ENCODE peak calls at places on chromosomes 1 and 21, in five cellular contexts. J is IMR-90, E is H9, T is H1, K is trophoblast cell. H is an unnamed sample.

GRCh38 chr21:26790289-26790688 is 54.9 kb downstream of the ADAMTS1 start:
- DNase-seq in E (no peak), T (no peak), K (peak), J (no peak), H (no peak)

GRCh38 chr1:183804382-183804781 is 538 bp upstream of the RGL1 start:
- DNase-seq in J (no peak), E (peak), K (peak), T (no peak), H (no peak)

GRCh38 chr1:169834869-169835268 is 40.2 kb upstream of the METTL18 start:
- DNase-seq in K (no peak), T (no peak), E (no peak), J (no peak), H (no peak)

GRCh38 chr1:169892176-169892818 is 1.4 kb downstream of the SCYL3 start:
- DNase-seq in E (no peak), T (no peak), J (no peak), K (no peak), H (no peak)

GRCh38 chr1:66373072-66373685 is 160.8 kb upstream of the SGIP1 start:
- DNase-seq in E (no peak), J (no peak), T (no peak), K (no peak), H (no peak)

GRCh38 chr1:119884700-119885099 is 11.6 kb downstream of the ADAM30 start:
- DNase-seq in T (no peak), J (peak), K (no peak), E (no peak), H (no peak)

GRCh38 chr1:203572134-203572625 is 54.5 kb upstream of the ATP2B4 start:
- DNase-seq in K (peak), E (peak), J (peak), T (no peak), H (peak)

GRCh38 chr1:108877324-108877812 is 583 bp downstream of the GPSM2 start:
- DNase-seq in K (peak), J (peak), T (no peak), E (no peak), H (peak)

GRCh38 chr21:32442566-32443318 is 30.2 kb downstream of the EVA1C start:
- DNase-seq in T (no peak), K (no peak), J (no peak), E (no peak), H (no peak)

GRCh38 chr1:173507205-173507846 is 30.2 kb downstream of the PRDX6 start:
- DNase-seq in K (peak), J (peak), E (no peak), T (no peak), H (peak)

GRCh38 chr1:83511327-83511726 is 487.6 kb downstream of the TTLL7 start:
- DNase-seq in K (no peak), T (no peak), E (no peak), J (no peak), H (no peak)

GRCh38 chr1:11320153-11320936 is 47.3 kb downstream of the UBIAD1 start:
- DNase-seq in J (no peak), E (peak), T (peak), K (peak), H (no peak)

GRCh38 chr1:15680614-15681345 is 3.3 kb upstream of the PLEKHM2 start:
- DNase-seq in E (no peak), J (peak), K (peak), T (no peak), H (peak)

GRCh38 chr1:175090775-175091174 is 23.1 kb downstream of the TNN start:
- DNase-seq in J (no peak), T (no peak), K (no peak), E (no peak), H (no peak)

GRCh38 chr1:159067699-159068621 is 8.6 kb downstream of the AIM2 start:
- DNase-seq in J (no peak), T (no peak), K (no peak), E (no peak), H (no peak)

GRCh38 chr1:184967045-184967444 is 7.3 kb downstream of the NIBAN1 start:
- DNase-seq in J (no peak), T (no peak), K (no peak), E (no peak), H (peak)

GRCh38 chr1:226629896-226630550 is 81.5 kb downstream of the STUM start:
- DNase-seq in J (no peak), E (no peak), K (no peak), T (no peak), H (no peak)

GRCh38 chr1:109989656-109990653 is 5.4 kb downstream of the AHCYL1 start:
- DNase-seq in T (no peak), K (no peak), J (no peak), E (no peak), H (no peak)

GRCh38 chr1:46673749-46674182 is 2.1 kb downstream of the TEX38 start:
- DNase-seq in K (peak), T (no peak), J (peak), E (no peak), H (peak)

GRCh38 chr1:21517161-21517589 is 8.0 kb downstream of the ALPL start:
- DNase-seq in T (no peak), J (no peak), K (no peak), E (no peak), H (no peak)

GRCh38 chr1:191886977-191887376 is 271.3 kb upstream of the RGS18 start:
- DNase-seq in E (no peak), J (no peak), K (no peak), T (no peak), H (no peak)

GRCh38 chr1:171424494-171424893 is 60.8 kb upstream of the PRRC2C start:
- DNase-seq in E (no peak), K (peak), J (no peak), T (no peak), H (no peak)

GRCh38 chr1:47660622-47661021 is 222.8 kb downstream of the FOXD2 start:
- DNase-seq in K (no peak), T (no peak), E (no peak), J (no peak), H (no peak)

DNA sequence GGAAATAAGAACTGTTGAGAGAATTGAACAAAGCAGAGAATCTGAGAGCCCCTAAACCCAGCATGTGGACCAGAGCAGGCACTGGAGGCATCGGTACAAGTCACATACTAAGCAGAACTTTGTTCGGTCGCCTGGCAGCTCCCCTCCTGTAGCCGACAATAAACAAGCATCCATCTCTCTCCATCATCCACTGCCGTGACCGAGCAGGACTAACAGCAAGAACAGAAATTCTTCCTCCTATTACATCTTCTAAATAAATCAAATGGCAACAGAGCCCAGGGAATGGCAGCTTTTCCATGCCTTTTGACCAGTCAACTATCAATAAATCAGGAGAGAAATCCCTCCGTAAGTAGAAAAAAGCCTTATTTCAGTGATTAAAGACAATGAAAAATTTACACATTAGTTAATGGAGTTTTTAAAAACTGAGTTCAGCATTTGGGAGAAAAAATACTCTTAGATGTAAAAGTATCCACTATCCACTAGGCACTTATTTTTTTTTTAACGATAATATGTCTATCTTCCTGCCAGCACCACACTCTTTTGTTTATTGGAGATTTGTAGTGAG is 36.5 kb downstream of the PTPN14 start:
- DNase-seq in T (no peak), E (no peak), J (no peak), K (no peak), H (no peak)
- H3K4ac ChIP-seq in T (no peak), E (no peak), J (peak), K (peak), H (peak)

GRCh38 chr1:1000357-1001056 is 610 bp upstream of the HES4 start:
- DNase-seq in K (peak), E (peak), T (no peak), J (peak), H (peak)

GRCh38 chr1:1001631-1002300 is 1.9 kb upstream of the HES4 start:
- DNase-seq in T (no peak), J (peak), E (peak), K (peak), H (peak)

GRCh38 chr1:998905-999796 is 746 bp downstream of the HES4 start:
- DNase-seq in E (peak), T (no peak), K (peak), J (peak), H (peak)

GRCh38 chr1:999797-1000356 is at the start of gene HES4:
- DNase-seq in K (peak), T (no peak), J (peak), E (peak), H (peak)

DNA sequence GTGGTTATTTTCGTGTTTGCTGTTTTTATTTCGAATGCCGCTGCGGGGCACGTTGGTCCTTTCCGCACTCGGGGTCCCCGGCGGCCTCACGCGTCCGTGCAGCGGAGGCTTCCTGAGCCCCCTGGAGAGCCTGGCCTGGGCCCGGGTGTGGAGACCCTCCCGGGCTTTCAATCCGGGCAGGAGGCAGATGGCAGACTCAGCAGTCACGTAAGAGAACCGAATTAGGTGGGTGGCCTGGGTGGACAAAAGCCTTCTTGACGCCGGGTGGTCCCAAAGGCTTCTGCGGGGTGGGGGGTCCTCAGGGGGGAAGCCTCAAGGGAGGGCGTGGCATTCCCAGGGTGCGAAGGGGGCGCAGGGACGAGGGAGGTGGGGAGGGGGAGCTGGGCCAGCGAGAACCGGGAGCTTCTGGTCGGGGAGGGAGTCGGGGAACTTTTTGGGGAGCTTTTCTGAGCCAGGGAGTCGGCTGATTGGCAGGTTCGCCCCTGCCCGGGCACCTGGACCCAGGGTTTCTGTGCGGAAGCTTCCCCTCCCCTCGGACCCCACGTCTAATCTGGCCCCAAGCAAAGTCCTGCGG is 1.2 kb upstream of the HES4 start:
- DNase-seq in K (no peak), E (peak), T (no peak), J (no peak), H (no peak)
- H4K91ac ChIP-seq in K (peak), E (no peak), T (no peak), J (peak), H (no peak)

DNA sequence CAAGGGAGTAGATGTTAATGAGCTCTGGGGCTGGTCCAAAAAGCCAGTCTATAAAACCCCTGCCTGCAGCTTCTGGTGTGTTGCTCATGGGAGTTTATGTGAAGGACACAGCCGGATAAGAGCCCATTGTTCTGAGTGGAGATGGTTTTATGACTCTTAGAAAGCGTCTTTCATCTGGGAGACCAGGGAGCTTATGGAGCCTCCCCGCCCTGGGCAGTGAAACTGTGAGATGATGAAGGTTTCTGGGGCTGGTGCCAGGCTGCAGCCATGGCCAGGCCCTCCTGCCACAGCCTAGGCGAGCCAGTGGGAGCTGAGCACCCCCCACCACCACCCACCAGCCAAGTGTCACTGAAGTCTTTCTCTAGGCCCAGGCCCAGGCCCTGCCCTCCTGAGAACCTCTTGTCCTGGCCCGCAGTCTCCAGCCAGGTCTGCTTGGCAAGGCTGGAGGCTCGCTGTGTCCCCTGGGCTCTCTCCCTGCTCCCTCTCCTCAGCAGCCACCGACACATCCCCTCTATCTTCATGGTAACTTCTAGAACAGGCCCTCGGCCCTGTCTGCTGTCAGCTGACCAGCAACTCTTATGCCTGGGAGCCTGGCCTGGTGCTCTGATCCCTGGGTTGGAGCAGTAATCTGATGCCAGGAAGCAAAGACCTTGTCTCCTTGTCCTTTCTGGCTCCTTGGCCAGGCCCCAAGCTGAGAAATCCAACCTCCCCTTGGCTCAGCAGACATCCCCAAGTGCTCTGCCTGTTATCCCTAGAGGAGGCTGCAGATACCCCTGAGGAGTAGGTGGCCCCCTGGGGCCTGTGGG is 7.6 kb upstream of the ARHGEF10L start:
- DNase-seq in K (no peak), J (no peak), E (no peak), T (no peak), H (no peak)
- H3K18ac ChIP-seq in K (no peak), J (no peak), E (no peak), T (peak), H (no peak)

DNA sequence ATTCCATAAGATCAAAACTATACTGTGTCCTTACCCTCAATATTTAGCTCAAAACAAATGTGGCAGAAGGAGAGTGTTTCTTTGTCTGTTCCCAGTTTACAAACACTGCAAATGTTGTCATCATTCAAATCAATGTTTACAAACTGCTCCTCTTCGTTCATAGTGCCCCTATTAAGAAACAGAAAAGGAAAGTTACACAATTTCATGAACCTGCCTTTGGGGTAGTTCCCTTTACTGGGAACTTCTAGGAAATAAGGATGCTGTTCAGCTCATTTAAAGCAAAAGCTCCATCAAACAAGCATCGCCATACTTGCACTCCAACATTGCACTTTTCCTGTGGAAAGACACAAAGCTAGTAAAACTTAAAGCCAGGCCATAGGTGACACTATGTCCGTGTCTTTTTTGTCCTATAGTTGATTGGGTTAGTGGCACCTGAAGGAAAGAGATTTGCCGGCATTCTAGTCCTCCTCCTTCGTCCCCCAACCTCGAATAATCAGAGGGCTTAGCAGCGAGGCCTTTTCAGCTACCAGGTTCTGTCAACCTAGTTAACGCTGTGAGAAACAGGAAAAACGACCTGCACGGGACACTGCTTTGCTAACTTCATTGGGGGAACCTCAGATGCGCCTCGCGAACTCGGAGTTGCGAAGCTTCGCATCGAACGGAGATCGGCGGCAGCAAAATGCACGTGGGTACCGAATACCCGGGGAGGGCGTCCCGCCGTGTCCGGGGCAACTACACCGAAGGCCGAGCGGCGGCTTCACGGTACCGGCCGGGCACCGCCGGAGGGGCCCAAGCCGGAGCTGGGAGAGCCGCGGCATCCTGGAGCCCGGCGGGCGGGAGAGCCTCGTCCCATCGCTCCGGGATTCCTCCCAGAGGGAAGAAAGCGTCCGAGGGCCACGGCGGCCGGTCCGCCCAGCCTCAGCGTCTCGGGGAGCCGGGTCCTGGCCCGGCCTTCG is 720 bp downstream of the C21orf91 start:
- DNase-seq in K (peak), E (peak), J (peak), T (no peak), H (peak)
- H3K4ac ChIP-seq in K (peak), E (no peak), J (peak), T (no peak), H (peak)

DNA sequence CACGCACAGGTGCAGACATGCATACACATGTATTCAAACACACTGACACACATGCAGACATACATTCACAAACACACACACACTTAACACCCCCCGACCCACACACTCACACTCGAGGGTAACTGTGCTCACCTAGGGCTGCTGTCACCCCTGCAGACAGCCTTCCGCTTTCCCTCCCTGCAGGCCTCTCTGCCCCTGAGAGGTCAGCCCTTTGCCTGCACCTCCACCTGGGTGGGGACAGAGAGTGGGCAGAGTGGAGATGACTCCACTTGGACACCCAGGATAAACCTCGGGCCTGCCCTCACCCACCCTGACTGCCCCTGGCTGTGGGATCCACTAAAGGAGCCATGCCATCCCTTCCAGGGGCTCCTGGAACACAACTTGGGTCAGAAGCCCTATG is 264.3 kb downstream of the PTPRU start:
- DNase-seq in T (no peak), E (peak), K (no peak), J (no peak), H (no peak)
- H4K91ac ChIP-seq in T (peak), E (no peak), K (no peak), J (no peak), H (no peak)

DNA sequence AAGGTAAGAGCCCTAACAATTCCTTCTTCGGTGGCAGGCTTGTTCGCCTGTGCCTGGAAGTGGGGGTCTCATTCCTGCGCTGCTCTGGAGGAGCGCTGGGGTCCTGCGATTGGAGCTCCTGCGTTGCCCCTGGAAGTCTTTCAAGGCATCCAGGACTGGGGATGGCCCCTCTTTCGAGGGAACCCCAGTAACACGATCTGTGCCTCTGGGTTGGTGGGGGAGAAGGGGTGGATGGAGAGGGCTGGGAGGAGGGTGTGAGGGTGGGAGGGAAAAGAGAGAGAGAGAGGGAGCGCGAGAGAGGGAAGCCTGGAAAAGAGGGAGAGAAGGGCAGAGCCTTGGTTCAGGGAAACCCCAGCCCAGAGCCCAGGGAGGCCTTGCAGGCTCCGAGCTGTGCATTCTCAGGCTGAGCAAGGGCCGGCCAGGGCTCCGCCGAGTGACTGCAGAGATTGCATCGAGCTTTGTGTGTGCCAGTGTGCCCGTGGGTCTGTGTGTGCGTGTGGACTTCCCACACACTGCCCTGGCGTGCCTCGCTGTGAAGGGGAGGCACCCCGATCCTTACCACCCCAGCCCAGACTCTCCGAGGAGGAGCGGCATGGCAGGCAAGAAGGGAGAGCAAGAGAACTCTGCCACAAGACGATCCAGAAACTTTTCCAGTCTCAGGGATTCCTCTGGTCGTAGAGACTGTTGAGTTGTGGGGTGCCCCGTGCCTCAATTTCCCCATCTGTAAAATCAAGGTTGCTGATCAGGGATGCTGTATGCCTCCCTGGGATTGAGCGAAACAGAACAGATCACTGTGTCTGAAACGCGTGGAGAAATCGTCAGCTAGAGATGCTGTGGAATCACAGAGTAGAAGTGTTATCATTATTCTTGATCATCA is 609 bp downstream of the BCL9 start:
- DNase-seq in E (peak), J (peak), T (peak), K (no peak), H (peak)
- H3K18ac ChIP-seq in E (peak), J (peak), T (peak), K (peak), H (peak)

GRCh38 chr1:111221633-111222286 is 5.8 kb upstream of the CHI3L2 start:
- DNase-seq in T (no peak), E (no peak), J (peak), K (no peak), H (no peak)
- H3K4ac ChIP-seq in T (no peak), E (no peak), J (no peak), K (peak), H (no peak)

H was measured in mesenchymal stem cell.